ENCODE peak calls at places on chromosomes 4 and X, in eight cellular contexts. One of them, this sample, is unnamed.
A peak's percentile ranks its signal among the peaks of the same experiment; 100 is the strongest.

GRCh38 chr4:136651932-136652331 is 880.4 kb downstream of the PCDH18 start:
- DNase-seq in Calu3: no peak
- DNase-seq in mucosa of descending colon: no peak
- DNase-seq in omental fat pad: no peak
- DNase-seq in breast epithelium: no peak
- DNase-seq in GM13977: no peak
- DNase-seq in fibroblast of lung: peak; percentile 27
- DNase-seq in heart left ventricle: no peak
- DNase-seq in this sample: no peak

GRCh38 chr4:160848489-160848888 is 1315.3 kb downstream of the FSTL5 start:
- DNase-seq in Calu3: no peak
- DNase-seq in mucosa of descending colon: no peak
- DNase-seq in omental fat pad: no peak
- DNase-seq in breast epithelium: no peak
- DNase-seq in GM13977: no peak
- DNase-seq in fibroblast of lung: no peak
- DNase-seq in heart left ventricle: no peak
- DNase-seq in this sample: no peak

GRCh38 chrX:48514126-48514806 is 5.5 kb downstream of the PORCN start:
- DNase-seq in Calu3: no peak
- DNase-seq in mucosa of descending colon: no peak
- DNase-seq in omental fat pad: no peak
- DNase-seq in breast epithelium: no peak
- DNase-seq in GM13977: no peak
- DNase-seq in fibroblast of lung: no peak
- DNase-seq in heart left ventricle: no peak
- DNase-seq in this sample: no peak

GRCh38 chrX:70132244-70132643 is 1.0 kb upstream of the IGBP1 start:
- DNase-seq in Calu3: no peak
- DNase-seq in mucosa of descending colon: no peak
- DNase-seq in omental fat pad: no peak
- DNase-seq in breast epithelium: no peak
- DNase-seq in GM13977: no peak
- DNase-seq in fibroblast of lung: peak; percentile 5
- DNase-seq in heart left ventricle: no peak
- DNase-seq in this sample: no peak

GRCh38 chr4:85953651-85954018 is 406.2 kb downstream of the MAPK10 start:
- DNase-seq in Calu3: peak; percentile 24
- DNase-seq in mucosa of descending colon: no peak
- DNase-seq in omental fat pad: no peak
- DNase-seq in breast epithelium: no peak
- DNase-seq in GM13977: no peak
- DNase-seq in fibroblast of lung: peak; percentile 51
- DNase-seq in heart left ventricle: no peak
- DNase-seq in this sample: no peak

GRCh38 chr4:52103314-52103713 is 52.2 kb downstream of the SPATA18 start:
- DNase-seq in Calu3: no peak
- DNase-seq in mucosa of descending colon: no peak
- DNase-seq in omental fat pad: no peak
- DNase-seq in breast epithelium: no peak
- DNase-seq in GM13977: no peak
- DNase-seq in fibroblast of lung: peak; percentile 19
- DNase-seq in heart left ventricle: no peak
- DNase-seq in this sample: no peak

GRCh38 chr4:42655921-42656735 is 777 bp downstream of the ATP8A1 start:
- DNase-seq in Calu3: peak; percentile 7
- DNase-seq in mucosa of descending colon: peak; percentile 62
- DNase-seq in omental fat pad: peak; percentile 27
- DNase-seq in breast epithelium: peak; percentile 54
- DNase-seq in GM13977: peak; percentile 60
- DNase-seq in fibroblast of lung: no peak
- DNase-seq in heart left ventricle: peak; percentile 29
- DNase-seq in this sample: no peak

GRCh38 chrX:106933538-106933961 is 13.3 kb downstream of the CLDN2 start:
- DNase-seq in Calu3: peak; percentile 36
- DNase-seq in mucosa of descending colon: peak; percentile 16
- DNase-seq in omental fat pad: no peak
- DNase-seq in breast epithelium: no peak
- DNase-seq in GM13977: no peak
- DNase-seq in fibroblast of lung: no peak
- DNase-seq in heart left ventricle: no peak
- DNase-seq in this sample: no peak

GRCh38 chr4:88696620-88697019 is 1.0 kb downstream of the NAP1L5 start:
- DNase-seq in Calu3: no peak
- DNase-seq in mucosa of descending colon: no peak
- DNase-seq in omental fat pad: no peak
- DNase-seq in breast epithelium: no peak
- DNase-seq in GM13977: no peak
- DNase-seq in fibroblast of lung: peak; percentile 51
- DNase-seq in heart left ventricle: no peak
- DNase-seq in this sample: no peak

GRCh38 chr4:101871962-101872676 is 81.6 kb downstream of the BANK1 start:
- DNase-seq in Calu3: no peak
- DNase-seq in mucosa of descending colon: no peak
- DNase-seq in omental fat pad: no peak
- DNase-seq in breast epithelium: no peak
- DNase-seq in GM13977: no peak
- DNase-seq in fibroblast of lung: no peak
- DNase-seq in heart left ventricle: no peak
- DNase-seq in this sample: no peak

GRCh38 chr4:169179609-169180526 is 90.9 kb downstream of the SH3RF1 start:
- DNase-seq in Calu3: no peak
- DNase-seq in mucosa of descending colon: no peak
- DNase-seq in omental fat pad: no peak
- DNase-seq in breast epithelium: no peak
- DNase-seq in GM13977: no peak
- DNase-seq in fibroblast of lung: peak; percentile 53
- DNase-seq in heart left ventricle: no peak
- DNase-seq in this sample: no peak

GRCh38 chr4:22241415-22241814 is 274.5 kb downstream of the ADGRA3 start:
- DNase-seq in Calu3: no peak
- DNase-seq in mucosa of descending colon: no peak
- DNase-seq in omental fat pad: no peak
- DNase-seq in breast epithelium: no peak
- DNase-seq in GM13977: no peak
- DNase-seq in fibroblast of lung: no peak
- DNase-seq in heart left ventricle: no peak
- DNase-seq in this sample: no peak

GRCh38 chr4:22245294-22245693 is 270.6 kb downstream of the ADGRA3 start:
- DNase-seq in Calu3: no peak
- DNase-seq in mucosa of descending colon: no peak
- DNase-seq in omental fat pad: no peak
- DNase-seq in breast epithelium: no peak
- DNase-seq in GM13977: no peak
- DNase-seq in fibroblast of lung: no peak
- DNase-seq in heart left ventricle: no peak
- DNase-seq in this sample: no peak

DNA sequence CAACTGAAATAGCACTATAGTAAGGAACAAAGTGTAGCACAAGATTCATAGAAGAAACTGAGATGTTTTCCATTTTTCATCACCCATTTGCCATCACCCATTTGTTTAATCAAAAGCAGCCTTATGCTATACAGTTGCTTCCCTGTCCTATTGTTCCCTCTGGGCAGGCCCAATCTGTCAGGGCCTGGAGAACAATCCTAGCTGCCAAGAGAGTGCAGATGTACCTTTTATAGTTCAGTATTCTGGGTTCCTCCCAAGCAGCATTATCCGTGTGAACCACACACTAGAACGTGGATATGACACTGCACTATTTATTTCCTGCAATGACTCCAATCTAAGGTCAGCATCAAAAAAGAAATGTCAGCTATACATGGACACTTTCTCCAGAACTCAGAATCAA is 269.1 kb downstream of the ADGRA3 start:
- DNase-seq in Calu3: no peak
- DNase-seq in mucosa of descending colon: no peak
- DNase-seq in omental fat pad: no peak
- DNase-seq in breast epithelium: no peak
- DNase-seq in GM13977: no peak
- DNase-seq in fibroblast of lung: no peak
- DNase-seq in heart left ventricle: no peak
- DNase-seq in this sample: no peak
- TF ChIP-seq CTCF in Calu3: no peak
- TF ChIP-seq CTCF in mucosa of descending colon: no peak
- TF ChIP-seq CTCF in omental fat pad: no peak
- TF ChIP-seq CTCF in breast epithelium: no peak
- TF ChIP-seq CTCF in GM13977: no peak
- TF ChIP-seq CTCF in fibroblast of lung: no peak
- TF ChIP-seq CTCF in heart left ventricle: no peak
- TF ChIP-seq CTCF in this sample: no peak

GRCh38 chr4:152357206-152357605 is 178.7 kb downstream of the FBXW7 start:
- DNase-seq in Calu3: no peak
- DNase-seq in mucosa of descending colon: no peak
- DNase-seq in omental fat pad: no peak
- DNase-seq in breast epithelium: no peak
- DNase-seq in GM13977: no peak
- DNase-seq in fibroblast of lung: peak; percentile 54
- DNase-seq in heart left ventricle: no peak
- DNase-seq in this sample: no peak

GRCh38 chr4:152359208-152360044 is 176.5 kb downstream of the FBXW7 start:
- DNase-seq in Calu3: no peak
- DNase-seq in mucosa of descending colon: no peak
- DNase-seq in omental fat pad: no peak
- DNase-seq in breast epithelium: no peak
- DNase-seq in GM13977: peak; percentile 5
- DNase-seq in fibroblast of lung: no peak
- DNase-seq in heart left ventricle: no peak
- DNase-seq in this sample: no peak

GRCh38 chr4:152360045-152360410 is 175.9 kb downstream of the FBXW7 start:
- DNase-seq in Calu3: no peak
- DNase-seq in mucosa of descending colon: no peak
- DNase-seq in omental fat pad: no peak
- DNase-seq in breast epithelium: no peak
- DNase-seq in GM13977: no peak
- DNase-seq in fibroblast of lung: no peak
- DNase-seq in heart left ventricle: no peak
- DNase-seq in this sample: no peak

GRCh38 chr4:152352645-152353116 is 183.2 kb downstream of the FBXW7 start:
- DNase-seq in Calu3: no peak
- DNase-seq in mucosa of descending colon: peak; percentile 28
- DNase-seq in omental fat pad: peak; percentile 23
- DNase-seq in breast epithelium: no peak
- DNase-seq in GM13977: peak; percentile 4
- DNase-seq in fibroblast of lung: peak; percentile 96
- DNase-seq in heart left ventricle: peak; percentile 71
- DNase-seq in this sample: peak; percentile 77

DNA sequence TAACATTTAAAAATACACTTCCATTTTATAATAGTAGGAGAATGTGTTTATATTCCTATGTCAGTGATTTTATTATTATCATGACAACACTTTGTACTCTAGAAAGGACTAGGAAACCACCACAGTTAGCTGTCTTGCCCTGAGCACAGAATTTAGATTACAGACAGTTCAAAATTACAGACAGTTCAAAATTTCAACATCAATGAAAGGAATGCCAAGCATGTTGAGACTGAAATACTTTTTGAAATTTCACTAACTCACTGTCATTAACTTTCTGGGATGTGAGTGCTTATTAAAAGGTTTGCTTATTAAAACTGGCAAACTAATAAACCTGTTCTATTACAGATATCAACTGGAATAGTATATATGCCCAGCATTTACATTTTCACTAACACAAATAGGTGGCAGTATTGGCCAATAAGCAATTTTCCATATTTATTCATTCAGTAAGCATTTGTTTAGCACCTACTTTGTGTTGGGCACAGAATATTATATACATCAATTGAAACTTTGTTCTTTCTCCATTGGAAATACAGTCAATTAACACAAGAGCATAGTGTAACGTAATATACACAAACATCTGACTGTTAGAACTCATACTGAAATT is 179.4 kb downstream of the FBXW7 start:
- DNase-seq in Calu3: no peak
- DNase-seq in mucosa of descending colon: no peak
- DNase-seq in omental fat pad: no peak
- DNase-seq in breast epithelium: no peak
- DNase-seq in GM13977: no peak
- DNase-seq in fibroblast of lung: peak; percentile 18
- DNase-seq in heart left ventricle: no peak
- DNase-seq in this sample: no peak
- TF ChIP-seq CTCF in Calu3: no peak
- TF ChIP-seq CTCF in mucosa of descending colon: no peak
- TF ChIP-seq CTCF in omental fat pad: no peak
- TF ChIP-seq CTCF in breast epithelium: no peak
- TF ChIP-seq CTCF in GM13977: no peak
- TF ChIP-seq CTCF in fibroblast of lung: no peak
- TF ChIP-seq CTCF in heart left ventricle: no peak
- TF ChIP-seq CTCF in this sample: no peak

GRCh38 chr4:87275311-87275710 is 47.4 kb downstream of the HSD17B13 start:
- DNase-seq in Calu3: no peak
- DNase-seq in mucosa of descending colon: no peak
- DNase-seq in omental fat pad: no peak
- DNase-seq in breast epithelium: no peak
- DNase-seq in GM13977: no peak
- DNase-seq in fibroblast of lung: no peak
- DNase-seq in heart left ventricle: no peak
- DNase-seq in this sample: no peak
- TF ChIP-seq CTCF in Calu3: no peak
- TF ChIP-seq CTCF in mucosa of descending colon: no peak
- TF ChIP-seq CTCF in omental fat pad: no peak
- TF ChIP-seq CTCF in breast epithelium: no peak
- TF ChIP-seq CTCF in GM13977: no peak
- TF ChIP-seq CTCF in fibroblast of lung: no peak
- TF ChIP-seq CTCF in heart left ventricle: no peak
- TF ChIP-seq CTCF in this sample: no peak

GRCh38 chrX:40201486-40201885 is 103.7 kb upstream of the BCOR start:
- DNase-seq in Calu3: no peak
- DNase-seq in mucosa of descending colon: no peak
- DNase-seq in omental fat pad: no peak
- DNase-seq in breast epithelium: no peak
- DNase-seq in GM13977: peak; percentile 70
- DNase-seq in fibroblast of lung: no peak
- DNase-seq in heart left ventricle: no peak
- DNase-seq in this sample: no peak

GRCh38 chrX:40199704-40200103 is 101.9 kb upstream of the BCOR start:
- DNase-seq in Calu3: no peak
- DNase-seq in mucosa of descending colon: no peak
- DNase-seq in omental fat pad: no peak
- DNase-seq in breast epithelium: peak; percentile 52
- DNase-seq in GM13977: no peak
- DNase-seq in fibroblast of lung: no peak
- DNase-seq in heart left ventricle: no peak
- DNase-seq in this sample: no peak

GRCh38 chrX:40192196-40192595 is 94.4 kb upstream of the BCOR start:
- DNase-seq in Calu3: no peak
- DNase-seq in mucosa of descending colon: no peak
- DNase-seq in omental fat pad: no peak
- DNase-seq in breast epithelium: no peak
- DNase-seq in GM13977: no peak
- DNase-seq in fibroblast of lung: no peak
- DNase-seq in heart left ventricle: no peak
- DNase-seq in this sample: no peak

GRCh38 chrX:40195368-40195767 is 97.6 kb upstream of the BCOR start:
- DNase-seq in Calu3: no peak
- DNase-seq in mucosa of descending colon: no peak
- DNase-seq in omental fat pad: no peak
- DNase-seq in breast epithelium: no peak
- DNase-seq in GM13977: no peak
- DNase-seq in fibroblast of lung: no peak
- DNase-seq in heart left ventricle: no peak
- DNase-seq in this sample: no peak

GRCh38 chrX:40197071-40197470 is 99.3 kb upstream of the BCOR start:
- DNase-seq in Calu3: no peak
- DNase-seq in mucosa of descending colon: no peak
- DNase-seq in omental fat pad: no peak
- DNase-seq in breast epithelium: no peak
- DNase-seq in GM13977: no peak
- DNase-seq in fibroblast of lung: no peak
- DNase-seq in heart left ventricle: no peak
- DNase-seq in this sample: no peak
- TF ChIP-seq CTCF in Calu3: no peak
- TF ChIP-seq CTCF in mucosa of descending colon: no peak
- TF ChIP-seq CTCF in omental fat pad: no peak
- TF ChIP-seq CTCF in breast epithelium: no peak
- TF ChIP-seq CTCF in GM13977: no peak
- TF ChIP-seq CTCF in fibroblast of lung: no peak
- TF ChIP-seq CTCF in heart left ventricle: no peak
- TF ChIP-seq CTCF in this sample: no peak